ENCODE peak calls at places on chromosomes 5 and 9, in seven cellular contexts. E is endodermal cell, L is endothelial cell of umbilical vein, D is fibroblast of lung, R is body of pancreas, G is mammary epithelial cell, Q is cardiac muscle cell. V is an unnamed sample.
A peak's percentile ranks its signal among the peaks of the same experiment; 100 is the strongest.

GRCh38 chr5:5658226-5658625 is 235.7 kb downstream of the ICE1 start:
- DNase-seq in E (no peak), D (no peak), G (no peak), Q (no peak), L (no peak), R (peak; percentile 33), V (peak; percentile 20)

GRCh38 chr9:33489070-33489469 is 15.3 kb upstream of the NOL6 start:
- DNase-seq in D (peak; percentile 27), Q (no peak), E (no peak), G (no peak), R (no peak), L (no peak), V (no peak)

GRCh38 chr5:111266491-111266890 is 42.3 kb downstream of the CAMK4 start:
- DNase-seq in E (no peak), Q (no peak), R (no peak), G (peak; percentile 95), L (no peak), D (no peak), V (no peak)

GRCh38 chr5:87074934-87075541 is 192.6 kb upstream of the RASA1 start:
- DNase-seq in Q (no peak), G (peak; percentile 31), D (no peak), R (peak; percentile 3), L (no peak), E (no peak), V (no peak)

GRCh38 chr5:16615737-16616535 is 861 bp downstream of the RETREG1 start:
- DNase-seq in E (peak; percentile 60), D (no peak), R (no peak), G (peak; percentile 22), Q (no peak), L (no peak), V (no peak)

GRCh38 chr9:124216474-124217176 is 41.1 kb upstream of the NEK6 start:
- DNase-seq in Q (no peak), E (peak; percentile 33), D (no peak), R (no peak), L (no peak), G (no peak), V (no peak)

GRCh38 chr9:127640908-127641545 is 28.9 kb downstream of the STXBP1 start:
- DNase-seq in D (no peak), L (no peak), E (no peak), R (no peak), Q (no peak), G (no peak), V (no peak)

GRCh38 chr9:70510157-70510770 is 95.8 kb upstream of the KLF9 start:
- DNase-seq in L (peak; percentile 46), E (peak; percentile 73), G (no peak), D (no peak), R (peak; percentile 36), Q (peak; percentile 22), V (no peak)

GRCh38 chr9:90891656-90892055 is 90.0 kb downstream of the SYK start:
- DNase-seq in Q (no peak), R (no peak), E (peak; percentile 14), L (no peak), G (no peak), D (no peak), V (no peak)

GRCh38 chr9:112537561-112537960 is 50.9 kb downstream of the KIAA1958 start:
- DNase-seq in E (no peak), L (no peak), R (no peak), Q (no peak), G (no peak), D (no peak), V (no peak)

GRCh38 chr9:71911908-71912325 is 478 bp downstream of the C9orf85 start:
- DNase-seq in D (peak; percentile 54), E (no peak), R (no peak), Q (no peak), G (no peak), L (peak; percentile 89), V (no peak)

GRCh38 chr5:57495285-57495684 is 12.7 kb upstream of the ACTBL2 start:
- DNase-seq in D (no peak), L (peak; percentile 81), G (no peak), E (no peak), R (no peak), Q (no peak), V (no peak)

GRCh38 chr5:122704247-122705036 is 70.4 kb upstream of the SNX2 start:
- DNase-seq in E (no peak), Q (peak; percentile 65), D (peak; percentile 78), G (peak; percentile 35), R (no peak), L (peak; percentile 39), V (peak; percentile 52)

GRCh38 chr5:122252319-122252718 is 59.7 kb upstream of the SNCAIP start:
- DNase-seq in R (no peak), D (no peak), L (no peak), G (no peak), E (peak; percentile 53), Q (no peak), V (no peak)

GRCh38 chr5:65800775-65801174 is 78.8 kb downstream of the NLN start:
- DNase-seq in G (no peak), L (no peak), R (no peak), D (no peak), E (no peak), Q (no peak), V (no peak)

GRCh38 chr5:115894342-115894741 is 52.6 kb downstream of the AP3S1 start:
- DNase-seq in R (no peak), G (no peak), Q (peak; percentile 3), D (no peak), E (no peak), L (no peak), V (no peak)

GRCh38 chr5:13606051-13606450 is 338.4 kb downstream of the DNAH5 start:
- DNase-seq in L (no peak), G (peak; percentile 78), D (no peak), E (no peak), R (no peak), Q (no peak), V (no peak)

GRCh38 chr9:2242778-2243395 is 227.7 kb downstream of the SMARCA2 start:
- DNase-seq in E (peak; percentile 63), R (no peak), G (no peak), Q (no peak), L (peak; percentile 6), D (no peak), V (no peak)

GRCh38 chr5:93789173-93790070 is 48.0 kb upstream of the POU5F2 start:
- DNase-seq in L (peak; percentile 56), D (peak; percentile 90), E (no peak), G (peak; percentile 70), R (no peak), Q (no peak), V (peak; percentile 13)

GRCh38 chr5:61115968-61116367 is 46.3 kb downstream of the SMIM15 start:
- DNase-seq in D (no peak), Q (no peak), G (no peak), R (no peak), L (no peak), E (no peak), V (no peak)

GRCh38 chr5:171494452-171495121 is 75.1 kb downstream of the FGF18 start:
- DNase-seq in D (peak; percentile 94), Q (peak; percentile 79), G (no peak), E (peak; percentile 91), R (peak; percentile 43), L (peak; percentile 63), V (peak; percentile 36)

GRCh38 chr5:32444191-32444945 is at the start of gene ZFR:
- DNase-seq in E (peak; percentile 97), D (peak; percentile 86), L (peak; percentile 92), R (peak; percentile 93), Q (peak; percentile 91), G (peak; percentile 81), V (peak; percentile 78)

DNA sequence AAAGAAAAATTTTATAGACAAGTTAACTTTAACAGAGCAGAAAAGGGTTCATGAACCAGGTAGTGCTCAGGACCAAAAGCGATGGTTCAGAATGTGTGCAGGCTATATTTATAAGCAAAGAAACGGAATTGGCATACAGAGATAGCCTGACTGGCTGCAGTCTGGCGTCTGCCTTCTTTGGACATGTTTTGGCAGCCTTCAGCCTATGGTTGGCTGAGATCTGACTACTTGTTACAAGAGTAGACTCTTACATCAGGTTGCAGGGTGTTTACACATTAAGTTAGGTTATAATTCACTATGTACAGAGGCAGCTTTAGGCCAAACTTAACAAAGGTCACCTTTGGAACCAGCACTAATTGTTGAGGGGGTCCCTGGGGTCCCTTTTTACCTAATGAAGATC is 7.0 kb downstream of the NOP16 start:
- DNase-seq in L (no peak), G (no peak), D (peak; percentile 51), Q (no peak), E (no peak), R (no peak), V (no peak)
- H3K36me3 ChIP-seq in L (peaks cover 23% of the 10 kb centered on the region), G (peaks cover 36% of the 10 kb centered on the region), D (peaks cover 12% of the 10 kb centered on the region), Q (peaks cover 20% of the 10 kb centered on the region), E (peaks cover 48% of the 10 kb centered on the region), R (no peaks in the 10 kb centered on the region), V (peaks cover 44% of the 10 kb centered on the region)

GRCh38 chr5:75325242-75325641 is 11.8 kb upstream of the HMGCR start:
- DNase-seq in D (no peak), G (no peak), R (no peak), E (no peak), Q (no peak), L (no peak), V (no peak)
- TF ChIP-seq CTCF in D (no peak), G (peak; percentile 5), R (no peak), E (peak; percentile 19), Q (peak; percentile 3), L (no peak), V (peak; percentile 11)

DNA sequence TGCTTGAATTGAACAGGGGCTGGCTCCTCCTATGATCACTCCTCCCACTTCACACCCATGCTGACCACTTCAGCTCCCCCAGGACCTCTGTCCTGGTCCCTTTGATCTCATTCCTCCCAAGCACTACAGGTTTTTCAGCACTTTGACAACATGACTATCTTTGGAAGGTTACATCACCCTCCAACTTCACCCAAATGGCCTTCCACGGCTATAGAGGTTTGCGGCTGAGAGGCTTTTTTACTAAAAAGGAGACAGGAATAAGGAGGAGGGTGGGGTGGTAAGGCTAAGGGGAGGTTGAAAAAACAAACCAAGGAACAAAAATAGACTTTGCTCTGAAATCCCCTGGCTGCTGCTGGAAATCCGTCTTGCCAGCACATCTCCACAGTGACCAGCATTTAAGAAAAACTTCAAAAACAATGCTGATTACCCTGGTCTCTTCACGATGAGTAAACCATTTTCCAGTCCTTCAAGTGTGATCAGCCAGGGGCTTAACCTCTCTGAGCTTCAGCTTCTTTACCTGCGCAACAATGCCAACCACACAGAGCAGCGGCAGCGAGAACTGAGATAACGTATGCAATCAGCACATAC is 102.7 kb downstream of the DPYSL3 start:
- DNase-seq in L (no peak), Q (peak; percentile 82), G (no peak), R (no peak), E (no peak), D (peak; percentile 64), V (peak; percentile 58)
- H3K36me3 ChIP-seq in L (peaks cover 15% of the 10 kb centered on the region), Q (no peaks in the 10 kb centered on the region), G (peaks cover 2% of the 10 kb centered on the region), R (no peaks in the 10 kb centered on the region), E (peaks cover 48% of the 10 kb centered on the region), D (peaks cover 4% of the 10 kb centered on the region), V (no peaks in the 10 kb centered on the region)

GRCh38 chr9:93001036-93001435 is 53.7 kb downstream of the FGD3 start:
- DNase-seq in D (no peak), R (no peak), Q (no peak), E (no peak), L (no peak), G (no peak), V (no peak)

GRCh38 chr9:93002700-93003099 is 55.4 kb downstream of the FGD3 start:
- DNase-seq in E (no peak), G (no peak), D (no peak), L (no peak), R (no peak), Q (no peak), V (no peak)

GRCh38 chr9:93004561-93004960 is 53.9 kb upstream of the SUSD3 start:
- DNase-seq in D (no peak), E (no peak), Q (no peak), G (no peak), R (no peak), L (no peak), V (no peak)

GRCh38 chr9:93005876-93006275 is 52.6 kb upstream of the SUSD3 start:
- DNase-seq in Q (no peak), D (no peak), L (no peak), R (no peak), G (no peak), E (no peak), V (no peak)

GRCh38 chr9:93003552-93004407 is 54.7 kb upstream of the SUSD3 start:
- DNase-seq in D (peak; percentile 44), E (peak; percentile 89), R (peak; percentile 65), G (peak; percentile 42), Q (peak; percentile 72), L (peak; percentile 59), V (peak; percentile 21)
- TF ChIP-seq CTCF in D (peak; percentile 62), E (peak; percentile 83), R (peak; percentile 38), G (peak; percentile 52), Q (peak; percentile 70), L (peak; percentile 62), V (peak; percentile 72)

V was measured in brain microvascular endothelial cell.